ENCODE peak calls at places on chromosomes 11 and 22, in nine cellular contexts. One of them, this sample, is unnamed.

GRCh38 chr11:109772846-109773400 is 320.3 kb upstream of the ZC3H12C start:
- DNase-seq in NCI-H774: peak
- DNase-seq in stimulated activated CD8-positive, alpha-beta memory T cell treated with anti-CD3 and anti-CD28 coated beads, Interleukin-4, amount 100 ng/mL, for 1 hour: no peak
- DNase-seq in T-helper 17 cell: no peak
- DNase-seq in epithelial cell of esophagus: no peak
- DNase-seq in globus pallidus: no peak
- DNase-seq in tibial artery: no peak
- DNase-seq in Daoy: no peak
- DNase-seq in sigmoid colon: no peak
- DNase-seq in this sample: no peak

GRCh38 chr11:12216542-12217422 is 106.4 kb downstream of the MICAL2 start:
- DNase-seq in NCI-H774: no peak
- DNase-seq in stimulated activated CD8-positive, alpha-beta memory T cell treated with anti-CD3 and anti-CD28 coated beads, Interleukin-4, amount 100 ng/mL, for 1 hour: no peak
- DNase-seq in T-helper 17 cell: no peak
- DNase-seq in epithelial cell of esophagus: no peak
- DNase-seq in globus pallidus: no peak
- DNase-seq in tibial artery: no peak
- DNase-seq in Daoy: no peak
- DNase-seq in sigmoid colon: no peak
- DNase-seq in this sample: no peak

GRCh38 chr11:37502202-37502601 is 904.2 kb upstream of the RAG2 start:
- DNase-seq in NCI-H774: no peak
- DNase-seq in stimulated activated CD8-positive, alpha-beta memory T cell treated with anti-CD3 and anti-CD28 coated beads, Interleukin-4, amount 100 ng/mL, for 1 hour: no peak
- DNase-seq in T-helper 17 cell: no peak
- DNase-seq in epithelial cell of esophagus: no peak
- DNase-seq in globus pallidus: no peak
- DNase-seq in tibial artery: no peak
- DNase-seq in Daoy: no peak
- DNase-seq in sigmoid colon: no peak
- DNase-seq in this sample: no peak

GRCh38 chr22:44532466-44533025 is 34.5 kb upstream of the RTL6 start:
- DNase-seq in NCI-H774: peak
- DNase-seq in stimulated activated CD8-positive, alpha-beta memory T cell treated with anti-CD3 and anti-CD28 coated beads, Interleukin-4, amount 100 ng/mL, for 1 hour: no peak
- DNase-seq in T-helper 17 cell: no peak
- DNase-seq in epithelial cell of esophagus: no peak
- DNase-seq in globus pallidus: no peak
- DNase-seq in tibial artery: no peak
- DNase-seq in Daoy: no peak
- DNase-seq in sigmoid colon: no peak
- DNase-seq in this sample: no peak

GRCh38 chr11:31768744-31769143 is 42.4 kb downstream of the PAX6 start:
- DNase-seq in NCI-H774: peak
- DNase-seq in stimulated activated CD8-positive, alpha-beta memory T cell treated with anti-CD3 and anti-CD28 coated beads, Interleukin-4, amount 100 ng/mL, for 1 hour: no peak
- DNase-seq in T-helper 17 cell: no peak
- DNase-seq in epithelial cell of esophagus: no peak
- DNase-seq in globus pallidus: peak
- DNase-seq in tibial artery: no peak
- DNase-seq in Daoy: no peak
- DNase-seq in sigmoid colon: no peak
- DNase-seq in this sample: peak

GRCh38 chr22:49961601-49962011 is 1.0 kb downstream of the PIM3 start:
- DNase-seq in NCI-H774: no peak
- DNase-seq in stimulated activated CD8-positive, alpha-beta memory T cell treated with anti-CD3 and anti-CD28 coated beads, Interleukin-4, amount 100 ng/mL, for 1 hour: no peak
- DNase-seq in T-helper 17 cell: no peak
- DNase-seq in epithelial cell of esophagus: no peak
- DNase-seq in globus pallidus: no peak
- DNase-seq in tibial artery: no peak
- DNase-seq in Daoy: no peak
- DNase-seq in sigmoid colon: no peak
- DNase-seq in this sample: no peak

GRCh38 chr11:101401245-101401644 is 182.6 kb downstream of the TRPC6 start:
- DNase-seq in NCI-H774: no peak
- DNase-seq in stimulated activated CD8-positive, alpha-beta memory T cell treated with anti-CD3 and anti-CD28 coated beads, Interleukin-4, amount 100 ng/mL, for 1 hour: no peak
- DNase-seq in T-helper 17 cell: no peak
- DNase-seq in epithelial cell of esophagus: no peak
- DNase-seq in globus pallidus: no peak
- DNase-seq in tibial artery: no peak
- DNase-seq in Daoy: no peak
- DNase-seq in sigmoid colon: no peak
- DNase-seq in this sample: no peak

GRCh38 chr11:67438121-67438902 is 830 bp upstream of the PTPRCAP start:
- DNase-seq in NCI-H774: no peak
- DNase-seq in stimulated activated CD8-positive, alpha-beta memory T cell treated with anti-CD3 and anti-CD28 coated beads, Interleukin-4, amount 100 ng/mL, for 1 hour: no peak
- DNase-seq in T-helper 17 cell: peak
- DNase-seq in epithelial cell of esophagus: no peak
- DNase-seq in globus pallidus: no peak
- DNase-seq in tibial artery: no peak
- DNase-seq in Daoy: no peak
- DNase-seq in sigmoid colon: no peak
- DNase-seq in this sample: no peak

GRCh38 chr11:127640822-127641485 is 640.4 kb upstream of the KIRREL3 start:
- DNase-seq in NCI-H774: no peak
- DNase-seq in stimulated activated CD8-positive, alpha-beta memory T cell treated with anti-CD3 and anti-CD28 coated beads, Interleukin-4, amount 100 ng/mL, for 1 hour: no peak
- DNase-seq in T-helper 17 cell: no peak
- DNase-seq in epithelial cell of esophagus: no peak
- DNase-seq in globus pallidus: no peak
- DNase-seq in tibial artery: no peak
- DNase-seq in Daoy: peak
- DNase-seq in sigmoid colon: no peak
- DNase-seq in this sample: no peak

GRCh38 chr22:27811778-27812177 is 10.2 kb upstream of the MN1 start:
- DNase-seq in NCI-H774: no peak
- DNase-seq in stimulated activated CD8-positive, alpha-beta memory T cell treated with anti-CD3 and anti-CD28 coated beads, Interleukin-4, amount 100 ng/mL, for 1 hour: no peak
- DNase-seq in T-helper 17 cell: no peak
- DNase-seq in epithelial cell of esophagus: no peak
- DNase-seq in globus pallidus: no peak
- DNase-seq in tibial artery: no peak
- DNase-seq in Daoy: no peak
- DNase-seq in sigmoid colon: no peak
- DNase-seq in this sample: no peak

GRCh38 chr11:2578006-2578933 is 121.5 kb downstream of the KCNQ1OT1 start:
- DNase-seq in NCI-H774: no peak
- DNase-seq in stimulated activated CD8-positive, alpha-beta memory T cell treated with anti-CD3 and anti-CD28 coated beads, Interleukin-4, amount 100 ng/mL, for 1 hour: no peak
- DNase-seq in T-helper 17 cell: no peak
- DNase-seq in epithelial cell of esophagus: no peak
- DNase-seq in globus pallidus: no peak
- DNase-seq in tibial artery: peak
- DNase-seq in Daoy: no peak
- DNase-seq in sigmoid colon: peak
- DNase-seq in this sample: no peak

GRCh38 chr11:115352805-115353483 is 151.3 kb downstream of the CADM1 start:
- DNase-seq in NCI-H774: no peak
- DNase-seq in stimulated activated CD8-positive, alpha-beta memory T cell treated with anti-CD3 and anti-CD28 coated beads, Interleukin-4, amount 100 ng/mL, for 1 hour: no peak
- DNase-seq in T-helper 17 cell: no peak
- DNase-seq in epithelial cell of esophagus: no peak
- DNase-seq in globus pallidus: no peak
- DNase-seq in tibial artery: no peak
- DNase-seq in Daoy: no peak
- DNase-seq in sigmoid colon: no peak
- DNase-seq in this sample: no peak

GRCh38 chr11:32597914-32598313 is 14.3 kb downstream of the EIF3M start:
- DNase-seq in NCI-H774: no peak
- DNase-seq in stimulated activated CD8-positive, alpha-beta memory T cell treated with anti-CD3 and anti-CD28 coated beads, Interleukin-4, amount 100 ng/mL, for 1 hour: no peak
- DNase-seq in T-helper 17 cell: no peak
- DNase-seq in epithelial cell of esophagus: no peak
- DNase-seq in globus pallidus: no peak
- DNase-seq in tibial artery: no peak
- DNase-seq in Daoy: no peak
- DNase-seq in sigmoid colon: no peak
- DNase-seq in this sample: no peak

GRCh38 chr11:119085523-119085878 is 820 bp downstream of the HMBS start:
- DNase-seq in NCI-H774: no peak
- DNase-seq in stimulated activated CD8-positive, alpha-beta memory T cell treated with anti-CD3 and anti-CD28 coated beads, Interleukin-4, amount 100 ng/mL, for 1 hour: no peak
- DNase-seq in T-helper 17 cell: no peak
- DNase-seq in epithelial cell of esophagus: no peak
- DNase-seq in globus pallidus: no peak
- DNase-seq in tibial artery: no peak
- DNase-seq in Daoy: no peak
- DNase-seq in sigmoid colon: no peak
- DNase-seq in this sample: no peak

GRCh38 chr11:88117281-88117858 is 57.9 kb downstream of the RAB38 start:
- DNase-seq in NCI-H774: no peak
- DNase-seq in stimulated activated CD8-positive, alpha-beta memory T cell treated with anti-CD3 and anti-CD28 coated beads, Interleukin-4, amount 100 ng/mL, for 1 hour: no peak
- DNase-seq in T-helper 17 cell: no peak
- DNase-seq in epithelial cell of esophagus: no peak
- DNase-seq in globus pallidus: no peak
- DNase-seq in tibial artery: no peak
- DNase-seq in Daoy: no peak
- DNase-seq in sigmoid colon: no peak
- DNase-seq in this sample: no peak

GRCh38 chr11:63906585-63906984 is 10.4 kb downstream of the RCOR2 start:
- DNase-seq in NCI-H774: no peak
- DNase-seq in stimulated activated CD8-positive, alpha-beta memory T cell treated with anti-CD3 and anti-CD28 coated beads, Interleukin-4, amount 100 ng/mL, for 1 hour: no peak
- DNase-seq in T-helper 17 cell: peak
- DNase-seq in epithelial cell of esophagus: peak
- DNase-seq in globus pallidus: no peak
- DNase-seq in tibial artery: no peak
- DNase-seq in Daoy: no peak
- DNase-seq in sigmoid colon: no peak
- DNase-seq in this sample: no peak

GRCh38 chr22:49663311-49663711 is 164.4 kb downstream of the BRD1 start:
- DNase-seq in NCI-H774: no peak
- DNase-seq in stimulated activated CD8-positive, alpha-beta memory T cell treated with anti-CD3 and anti-CD28 coated beads, Interleukin-4, amount 100 ng/mL, for 1 hour: no peak
- DNase-seq in T-helper 17 cell: no peak
- DNase-seq in epithelial cell of esophagus: no peak
- DNase-seq in globus pallidus: no peak
- DNase-seq in tibial artery: no peak
- DNase-seq in Daoy: no peak
- DNase-seq in sigmoid colon: peak
- DNase-seq in this sample: no peak

GRCh38 chr22:50702821-50703725 is 30.4 kb downstream of the SHANK3 start:
- DNase-seq in NCI-H774: no peak
- DNase-seq in stimulated activated CD8-positive, alpha-beta memory T cell treated with anti-CD3 and anti-CD28 coated beads, Interleukin-4, amount 100 ng/mL, for 1 hour: no peak
- DNase-seq in T-helper 17 cell: no peak
- DNase-seq in epithelial cell of esophagus: no peak
- DNase-seq in globus pallidus: no peak
- DNase-seq in tibial artery: no peak
- DNase-seq in Daoy: no peak
- DNase-seq in sigmoid colon: peak
- DNase-seq in this sample: no peak

GRCh38 chr11:850777-851762 is 8.4 kb downstream of the TSPAN4 start:
- DNase-seq in NCI-H774: no peak
- DNase-seq in stimulated activated CD8-positive, alpha-beta memory T cell treated with anti-CD3 and anti-CD28 coated beads, Interleukin-4, amount 100 ng/mL, for 1 hour: no peak
- DNase-seq in T-helper 17 cell: no peak
- DNase-seq in epithelial cell of esophagus: no peak
- DNase-seq in globus pallidus: no peak
- DNase-seq in tibial artery: no peak
- DNase-seq in Daoy: no peak
- DNase-seq in sigmoid colon: no peak
- DNase-seq in this sample: no peak